ENCODE peak calls at places on chromosome 18, in ten cellular contexts. A is stimulated activated CD4-positive, alpha-beta T cell treated with anti-CD3 and anti-CD28 coated beads, Interleukin-4, amount 100 ng/mL, for 1 hour; H is activated T-helper 1 cell treated with anti-CD3 and anti-CD28 coated beads, Interleukin-12 subunit alpha, Interleukin-12 subunit beta, Interleukin-2, Interleukin-4 antibody, amounts not matched to agents 30 ng/mL and 10 ng/mL and 1 ng/mL, durations not matched to agents 14 hours and 24 hours and 36 hours; U is KBM-7; X is left ventricle myocardium inferior; S is hippocampal formation; Z is mesothelial cell of epicardium; N is effector memory CD8-positive, alpha-beta T cell; K is CD4-positive, CD25-positive, alpha-beta regulatory T cell; Y is CD8-positive, alpha-beta memory T cell. G is an unnamed sample.

GRCh38 chr18:57749604-57749970 is 53.5 kb downstream of the ATP8B1 start:
- DNase-seq in U (no peak), X (no peak), N (no peak), S (no peak), Y (no peak), Z (no peak), H (no peak), K (no peak), A (no peak), G (no peak)

GRCh38 chr18:9849407-9849961 is 36.3 kb upstream of the TXNDC2 start:
- DNase-seq in S (no peak), H (no peak), U (peak), Z (no peak), N (no peak), X (peak), Y (no peak), A (no peak), K (no peak), G (no peak)

GRCh38 chr18:48743046-48743445 is 204.2 kb downstream of the CTIF start:
- DNase-seq in N (no peak), S (no peak), U (no peak), A (no peak), K (no peak), Y (no peak), Z (no peak), X (peak), H (no peak), G (no peak)

GRCh38 chr18:31901063-31901462 is 41.9 kb downstream of the TRAPPC8 start:
- DNase-seq in H (no peak), K (no peak), Y (no peak), S (no peak), N (no peak), U (no peak), Z (no peak), A (no peak), X (no peak), G (no peak)

GRCh38 chr18:2406544-2406943 is 164.8 kb downstream of the METTL4 start:
- DNase-seq in U (no peak), S (no peak), H (no peak), A (no peak), N (no peak), K (no peak), Z (no peak), Y (no peak), X (no peak), G (no peak)

GRCh38 chr18:61475931-61476330 is 142.7 kb downstream of the CDH20 start:
- DNase-seq in Z (no peak), Y (no peak), N (no peak), H (no peak), X (no peak), U (no peak), A (no peak), S (no peak), K (no peak), G (no peak)

GRCh38 chr18:48767090-48767670 is 183.6 kb downstream of the SMAD7 start:
- DNase-seq in Y (no peak), A (no peak), S (no peak), U (no peak), Z (no peak), K (no peak), N (no peak), X (no peak), H (no peak), G (no peak)

GRCh38 chr18:24918257-24918656 is 433.7 kb downstream of the ZNF521 start:
- DNase-seq in X (no peak), H (no peak), K (no peak), Z (no peak), U (no peak), S (no peak), Y (no peak), N (no peak), A (no peak), G (no peak)

GRCh38 chr18:48786621-48787522 is 163.9 kb downstream of the SMAD7 start:
- DNase-seq in S (no peak), U (no peak), K (no peak), A (no peak), N (no peak), Y (no peak), X (peak), Z (no peak), H (no peak), G (no peak)

GRCh38 chr18:2641638-2642037 is 13.9 kb upstream of the SMCHD1 start:
- DNase-seq in A (no peak), X (no peak), K (no peak), Y (no peak), Z (no peak), U (no peak), H (no peak), N (no peak), S (no peak), G (no peak)

G was measured in breast epithelium.